ENCODE peak calls at places on chromosomes 7 and 10, in five cellular contexts. One of them, this sample, is unnamed. For H3K4me1, the result is how much of the 10 kb centered on the place peaks cover.

GRCh38 chr7:113659419-113659818 is 259.4 kb downstream of the PPP1R3A start:
- DNase-seq in PC-3: no peak
- DNase-seq in esophagus squamous epithelium: no peak
- DNase-seq in cardiac muscle cell: no peak
- DNase-seq in left ventricle myocardium inferior: no peak
- DNase-seq in this sample: no peak

GRCh38 chr7:128151646-128152045 is 89.4 kb upstream of the LEP start:
- DNase-seq in left ventricle myocardium inferior: no peak
- DNase-seq in PC-3: no peak
- DNase-seq in esophagus squamous epithelium: no peak
- DNase-seq in cardiac muscle cell: no peak
- DNase-seq in this sample: no peak

GRCh38 chr7:90212149-90212495 is 582 bp downstream of the STEAP2 start:
- DNase-seq in esophagus squamous epithelium: no peak
- DNase-seq in PC-3: peak
- DNase-seq in left ventricle myocardium inferior: no peak
- DNase-seq in cardiac muscle cell: no peak
- DNase-seq in this sample: no peak

GRCh38 chr10:62062752-62063512 is 161.4 kb downstream of the ARID5B start:
- DNase-seq in cardiac muscle cell: no peak
- DNase-seq in PC-3: no peak
- DNase-seq in esophagus squamous epithelium: no peak
- DNase-seq in left ventricle myocardium inferior: no peak
- DNase-seq in this sample: no peak

GRCh38 chr10:692682-693351 is 3.3 kb upstream of the DIP2C start:
- DNase-seq in esophagus squamous epithelium: no peak
- DNase-seq in cardiac muscle cell: no peak
- DNase-seq in left ventricle myocardium inferior: no peak
- DNase-seq in PC-3: no peak
- DNase-seq in this sample: no peak

GRCh38 chr7:116776046-116776445 is 86.3 kb upstream of the CAPZA2 start:
- DNase-seq in esophagus squamous epithelium: no peak
- DNase-seq in PC-3: no peak
- DNase-seq in left ventricle myocardium inferior: no peak
- DNase-seq in cardiac muscle cell: no peak
- DNase-seq in this sample: no peak

GRCh38 chr7:130894146-130895005 is 160.4 kb upstream of the KLF14 start:
- DNase-seq in left ventricle myocardium inferior: peak
- DNase-seq in PC-3: peak
- DNase-seq in cardiac muscle cell: peak
- DNase-seq in esophagus squamous epithelium: no peak
- DNase-seq in this sample: peak

GRCh38 chr7:122383934-122384333 is 79.4 kb upstream of the FEZF1 start:
- DNase-seq in esophagus squamous epithelium: no peak
- DNase-seq in PC-3: no peak
- DNase-seq in left ventricle myocardium inferior: no peak
- DNase-seq in cardiac muscle cell: no peak
- DNase-seq in this sample: no peak

GRCh38 chr7:117825132-117825531 is 48.1 kb downstream of the CTTNBP2 start:
- DNase-seq in PC-3: peak
- DNase-seq in esophagus squamous epithelium: no peak
- DNase-seq in left ventricle myocardium inferior: no peak
- DNase-seq in cardiac muscle cell: peak
- DNase-seq in this sample: no peak

GRCh38 chr7:84237533-84238173 is 43.1 kb upstream of the SEMA3A start:
- DNase-seq in left ventricle myocardium inferior: no peak
- DNase-seq in cardiac muscle cell: peak
- DNase-seq in PC-3: peak
- DNase-seq in esophagus squamous epithelium: no peak
- DNase-seq in this sample: no peak

GRCh38 chr10:61634711-61635110 is 28.0 kb upstream of the CABCOCO1 start:
- DNase-seq in esophagus squamous epithelium: no peak
- DNase-seq in PC-3: no peak
- DNase-seq in left ventricle myocardium inferior: no peak
- DNase-seq in cardiac muscle cell: peak
- DNase-seq in this sample: no peak

GRCh38 chr10:6091630-6092029 is 2.8 kb downstream of the RBM17 start:
- DNase-seq in left ventricle myocardium inferior: no peak
- DNase-seq in cardiac muscle cell: peak
- DNase-seq in esophagus squamous epithelium: no peak
- DNase-seq in PC-3: no peak
- DNase-seq in this sample: no peak

GRCh38 chr7:73577627-73578341 is 595 bp downstream of the TBL2 start:
- DNase-seq in left ventricle myocardium inferior: no peak
- DNase-seq in cardiac muscle cell: peak
- DNase-seq in esophagus squamous epithelium: no peak
- DNase-seq in PC-3: peak
- DNase-seq in this sample: no peak

GRCh38 chr10:121540773-121541395 is 57.4 kb downstream of the FGFR2 start:
- DNase-seq in PC-3: no peak
- DNase-seq in cardiac muscle cell: no peak
- DNase-seq in esophagus squamous epithelium: no peak
- DNase-seq in left ventricle myocardium inferior: no peak
- DNase-seq in this sample: no peak

GRCh38 chr7:100465299-100465698 is 1.2 kb upstream of the SPACDR start:
- DNase-seq in left ventricle myocardium inferior: no peak
- DNase-seq in PC-3: peak
- DNase-seq in esophagus squamous epithelium: no peak
- DNase-seq in cardiac muscle cell: no peak
- DNase-seq in this sample: no peak

GRCh38 chr7:47609803-47610452 is 28.0 kb upstream of the TNS3 start:
- DNase-seq in cardiac muscle cell: peak
- DNase-seq in left ventricle myocardium inferior: peak
- DNase-seq in PC-3: no peak
- DNase-seq in esophagus squamous epithelium: no peak
- DNase-seq in this sample: no peak

GRCh38 chr10:44352316-44353127 is 32.4 kb downstream of the CXCL12 start:
- DNase-seq in PC-3: no peak
- DNase-seq in left ventricle myocardium inferior: peak
- DNase-seq in cardiac muscle cell: peak
- DNase-seq in esophagus squamous epithelium: no peak
- DNase-seq in this sample: no peak

GRCh38 chr10:27724287-27724686 is 21.3 kb downstream of the MKX start:
- DNase-seq in left ventricle myocardium inferior: no peak
- DNase-seq in cardiac muscle cell: no peak
- DNase-seq in PC-3: peak
- DNase-seq in esophagus squamous epithelium: no peak
- DNase-seq in this sample: no peak

GRCh38 chr7:123916240-123916724 is 8.8 kb upstream of the SPAM1 start:
- DNase-seq in cardiac muscle cell: peak
- DNase-seq in left ventricle myocardium inferior: no peak
- DNase-seq in esophagus squamous epithelium: no peak
- DNase-seq in PC-3: peak
- DNase-seq in this sample: no peak
- TF ChIP-seq CTCF in cardiac muscle cell: peak
- TF ChIP-seq CTCF in left ventricle myocardium inferior: peak
- TF ChIP-seq CTCF in esophagus squamous epithelium: peak
- TF ChIP-seq CTCF in PC-3: peak
- TF ChIP-seq CTCF in this sample: no peak

GRCh38 chr10:12843296-12843945 is 158.1 kb downstream of the CCDC3 start:
- DNase-seq in esophagus squamous epithelium: no peak
- DNase-seq in left ventricle myocardium inferior: no peak
- DNase-seq in PC-3: no peak
- DNase-seq in cardiac muscle cell: no peak
- DNase-seq in this sample: no peak
- H3K4me1 ChIP-seq in esophagus squamous epithelium: under half
- H3K4me1 ChIP-seq in left ventricle myocardium inferior: under half
- H3K4me1 ChIP-seq in PC-3: under half
- H3K4me1 ChIP-seq in cardiac muscle cell: under half
- H3K4me1 ChIP-seq in this sample: under half

DNA sequence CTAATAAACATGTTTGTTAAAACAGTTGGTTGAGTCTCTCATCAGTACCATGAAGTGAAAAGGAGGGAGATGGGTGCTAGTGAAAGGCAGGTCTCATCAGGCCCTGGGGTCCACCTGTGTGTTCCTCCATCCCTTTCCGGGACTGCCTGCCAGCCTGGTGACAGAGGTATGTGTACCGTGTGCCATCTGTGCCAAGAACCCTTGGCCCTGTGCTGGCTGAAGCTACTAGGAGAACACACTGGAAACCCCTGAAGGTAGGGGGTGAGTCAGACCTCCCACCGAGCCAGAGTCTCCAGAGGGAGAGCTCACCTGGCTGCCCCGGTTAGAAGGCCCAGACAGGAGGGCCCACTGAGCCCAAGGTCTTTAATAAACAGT is 2.3 kb downstream of the DDIT4 start:
- DNase-seq in PC-3: peak
- DNase-seq in cardiac muscle cell: peak
- DNase-seq in esophagus squamous epithelium: no peak
- DNase-seq in left ventricle myocardium inferior: no peak
- DNase-seq in this sample: no peak
- H3K4me3 ChIP-seq in PC-3: peak
- H3K4me3 ChIP-seq in cardiac muscle cell: peak
- H3K4me3 ChIP-seq in esophagus squamous epithelium: peak
- H3K4me3 ChIP-seq in left ventricle myocardium inferior: peak
- H3K4me3 ChIP-seq in this sample: peak

GRCh38 chr7:34281260-34281659 is 375.9 kb downstream of the BMPER start:
- DNase-seq in cardiac muscle cell: no peak
- DNase-seq in esophagus squamous epithelium: no peak
- DNase-seq in PC-3: no peak
- DNase-seq in left ventricle myocardium inferior: no peak
- DNase-seq in this sample: no peak
- TF ChIP-seq CTCF in cardiac muscle cell: no peak
- TF ChIP-seq CTCF in esophagus squamous epithelium: no peak
- TF ChIP-seq CTCF in PC-3: no peak
- TF ChIP-seq CTCF in left ventricle myocardium inferior: no peak
- TF ChIP-seq CTCF in this sample: no peak

This sample was measured in ascending aorta.